ENCODE peak calls at places on chromosomes 13 and 19, in eight cellular contexts. W is tibial nerve, T is fibroblast of pulmonary artery, L is heart right ventricle, U is cardiac fibroblast, J is choroid plexus epithelial cell, R is IMR-90, G is Karpas-422. Y is an unnamed sample.

GRCh38 chr13:105972811-105973590 is 562.5 kb downstream of the EFNB2 start:
- DNase-seq in R (no peak), W (no peak), U (no peak), T (peak), L (no peak), J (no peak), G (no peak), Y (peak)

GRCh38 chr13:99542788-99543406 is 41.6 kb downstream of the TM9SF2 start:
- DNase-seq in J (no peak), W (no peak), L (no peak), U (no peak), T (no peak), G (peak), R (no peak), Y (no peak)

GRCh38 chr13:61727714-61728275 is 312.1 kb upstream of the PCDH20 start:
- DNase-seq in J (peak), U (peak), T (peak), W (no peak), L (no peak), G (no peak), R (no peak), Y (no peak)

GRCh38 chr19:14315433-14315832 is 65.8 kb upstream of the ADGRE5 start:
- DNase-seq in J (peak), W (no peak), R (no peak), G (no peak), U (no peak), L (no peak), T (no peak), Y (no peak)

GRCh38 chr13:98478134-98479129 is 98.5 kb downstream of the STK24 start:
- DNase-seq in U (peak), J (peak), R (peak), G (no peak), W (no peak), L (no peak), T (no peak), Y (no peak)

GRCh38 chr19:16536130-16536529 is 6.1 kb downstream of the CHERP start:
- DNase-seq in U (no peak), R (no peak), J (no peak), W (no peak), G (no peak), T (no peak), L (no peak), Y (peak)

GRCh38 chr13:65606622-65607021 is 1623.5 kb downstream of the PCDH9 start:
- DNase-seq in G (no peak), T (peak), R (peak), U (peak), L (no peak), J (peak), W (no peak), Y (no peak)

GRCh38 chr19:15154002-15154612 is 46.7 kb downstream of the NOTCH3 start:
- DNase-seq in J (peak), T (peak), R (peak), W (no peak), U (peak), G (peak), L (no peak), Y (no peak)

GRCh38 chr13:49935171-49936084 is 712 bp downstream of the SPRYD7 start:
- DNase-seq in J (peak), T (peak), L (peak), U (peak), R (peak), W (no peak), G (peak), Y (peak)

GRCh38 chr13:19665427-19665859 is 32.0 kb downstream of the MPHOSPH8 start:
- DNase-seq in G (no peak), J (no peak), U (no peak), T (no peak), R (no peak), L (no peak), W (no peak), Y (no peak)

GRCh38 chr13:100063906-100064305 is 25.0 kb upstream of the PCCA start:
- DNase-seq in T (no peak), W (no peak), L (no peak), G (no peak), U (no peak), J (no peak), R (no peak), Y (no peak)

GRCh38 chr13:71867101-71867814 is at the start of gene DACH1:
- DNase-seq in U (peak), R (peak), W (no peak), L (peak), J (peak), G (no peak), T (peak), Y (peak)

GRCh38 chr19:14404322-14404721 is 14.8 kb downstream of the DDX39A start:
- DNase-seq in R (no peak), W (no peak), G (no peak), T (no peak), J (no peak), L (no peak), U (no peak), Y (no peak)

GRCh38 chr19:52415711-52416110 is 13.2 kb upstream of the ZNF534 start:
- DNase-seq in J (no peak), U (no peak), L (no peak), W (no peak), G (no peak), T (no peak), R (no peak), Y (no peak)

GRCh38 chr13:113923376-113924063 is 50.4 kb downstream of the C13orf46 start:
- DNase-seq in R (no peak), W (peak), U (no peak), J (no peak), L (no peak), T (no peak), G (no peak), Y (no peak)

GRCh38 chr13:33251131-33251629 is 34.4 kb downstream of the STARD13 start:
- DNase-seq in U (peak), T (peak), J (peak), W (no peak), L (peak), R (peak), G (peak), Y (no peak)

GRCh38 chr13:43473437-43473836 is 313.3 kb downstream of the ENOX1 start:
- DNase-seq in U (peak), R (no peak), T (peak), G (no peak), W (no peak), J (no peak), L (peak), Y (no peak)

GRCh38 chr19:4534836-4535658 is at the start of gene PLIN5:
- DNase-seq in J (peak), W (no peak), R (peak), T (peak), G (peak), U (peak), L (peak), Y (peak)

GRCh38 chr19:8445488-8446001 is 770 bp downstream of the HNRNPM start:
- DNase-seq in T (peak), U (peak), L (peak), R (no peak), J (peak), G (peak), W (no peak), Y (peak)

GRCh38 chr13:51125495-51126226 is 14.6 kb upstream of the C13orf42 start:
- DNase-seq in G (peak), T (peak), J (peak), W (no peak), R (peak), U (peak), L (peak), Y (no peak)

GRCh38 chr13:99698010-99698815 is 196.9 kb downstream of the TM9SF2 start:
- DNase-seq in U (no peak), W (no peak), R (no peak), G (peak), J (no peak), T (no peak), L (no peak), Y (no peak)

GRCh38 chr13:100659578-100659977 is 15.0 kb downstream of the TMTC4 start:
- DNase-seq in J (no peak), T (no peak), R (no peak), L (no peak), U (no peak), G (no peak), W (no peak), Y (no peak)

GRCh38 chr19:7595466-7596133 is at the start of gene CAMSAP3:
- DNase-seq in G (peak), T (no peak), L (no peak), J (no peak), R (no peak), U (no peak), W (no peak), Y (no peak)

GRCh38 chr13:99133230-99133629 is 67.4 kb upstream of the UBAC2 start:
- DNase-seq in L (no peak), W (no peak), U (no peak), J (no peak), R (no peak), T (no peak), G (no peak), Y (no peak)

GRCh38 chr13:36088463-36088862 is 42.7 kb downstream of the DCLK1 start:
- DNase-seq in L (no peak), U (no peak), R (no peak), T (no peak), G (no peak), W (no peak), J (no peak), Y (no peak)

GRCh38 chr19:46201413-46202310 is 27.9 kb upstream of the IGFL1 start:
- DNase-seq in T (no peak), G (no peak), R (no peak), W (no peak), L (no peak), U (no peak), J (no peak), Y (no peak)

GRCh38 chr13:44622259-44622658 is 46.1 kb upstream of the TSC22D1 start:
- DNase-seq in L (no peak), W (no peak), T (peak), G (no peak), J (peak), U (peak), R (no peak), Y (no peak)

GRCh38 chr13:87684850-87685735 is 13.9 kb downstream of the SLITRK5 start:
- DNase-seq in J (peak), R (no peak), U (peak), G (no peak), T (no peak), W (no peak), L (no peak), Y (no peak)

GRCh38 chr13:38303816-38304215 is 45.8 kb upstream of the UFM1 start:
- DNase-seq in J (no peak), L (no peak), T (no peak), R (no peak), U (no peak), G (no peak), W (no peak), Y (no peak)

DNA sequence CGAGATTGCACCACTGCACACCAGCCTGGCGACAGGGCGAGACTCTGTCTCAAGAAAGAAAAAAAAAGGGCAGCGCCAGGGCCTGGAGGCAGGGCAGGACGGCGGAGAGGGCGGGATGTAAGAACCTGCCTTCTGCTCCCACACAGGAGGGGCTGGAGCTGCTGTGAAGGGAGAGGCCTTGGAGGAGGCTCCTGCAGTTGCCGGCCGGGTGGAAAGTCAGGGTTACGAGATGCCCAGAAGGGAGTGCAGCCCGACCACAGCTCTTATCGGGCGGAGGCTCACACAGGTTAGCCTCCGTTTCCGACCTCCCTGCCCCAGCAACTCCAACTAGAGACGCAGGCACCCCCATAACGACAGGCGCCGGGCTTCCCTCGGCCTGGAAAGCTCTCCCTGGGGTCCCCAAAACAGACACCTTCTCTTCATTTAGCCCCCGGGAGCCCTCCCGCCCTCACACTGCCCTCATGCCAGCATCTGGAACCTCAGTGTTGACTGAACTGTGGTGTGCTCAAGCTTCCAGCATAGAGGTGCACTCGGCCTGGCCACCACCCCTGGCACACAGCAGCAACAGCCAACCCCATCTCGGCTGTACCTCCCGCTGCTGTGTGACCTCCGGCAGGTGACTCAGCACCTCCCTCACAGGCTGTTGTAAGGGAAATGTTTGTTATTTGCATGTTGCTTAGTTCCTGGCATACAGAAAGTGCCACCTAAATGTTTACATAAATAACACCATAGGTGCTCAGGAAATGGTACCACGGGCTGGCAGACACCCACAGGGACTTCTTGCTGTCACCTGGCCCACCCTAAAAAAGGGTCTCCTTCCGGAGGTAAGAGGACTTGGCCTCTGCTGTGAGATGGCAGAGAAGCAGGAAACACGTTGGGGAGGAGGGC is 1.3 kb downstream of the PLPP2 start:
- DNase-seq in R (peak), T (peak), L (no peak), U (peak), G (no peak), W (no peak), J (peak), Y (peak)
- H3K4me3 ChIP-seq in R (no peak), T (peak), L (peak), U (no peak), G (no peak), W (no peak), J (peak), Y (peak)

DNA sequence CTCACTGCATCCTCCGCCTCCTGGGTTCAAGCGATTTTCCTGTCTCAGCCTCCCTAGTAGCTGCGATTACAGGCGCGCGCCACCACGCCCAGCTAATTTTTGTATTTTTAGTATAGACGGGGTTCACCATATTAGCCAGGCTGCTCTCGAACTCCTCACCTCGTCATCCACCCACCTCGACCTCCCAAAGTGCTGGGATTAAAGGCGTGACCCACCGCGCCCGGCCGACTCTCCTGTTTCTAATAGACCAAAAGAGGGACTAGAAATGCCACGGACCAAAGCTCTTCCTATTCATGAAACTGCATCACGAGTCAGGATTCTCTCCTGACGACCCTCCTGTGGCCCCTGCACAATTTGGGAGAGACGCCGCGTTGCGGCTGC is 563 bp downstream of the ZNF43 start:
- DNase-seq in L (peak), W (no peak), R (no peak), J (no peak), G (no peak), U (no peak), T (no peak), Y (peak)
- H3K4me3 ChIP-seq in L (peak), W (peak), R (peak), J (peak), G (peak), U (peak), T (peak), Y (peak)

GRCh38 chr19:48966541-48967345 is 1.6 kb downstream of the FTL start:
- DNase-seq in U (peak), G (peak), T (peak), L (no peak), J (peak), W (no peak), R (no peak), Y (no peak)
- H3K4me3 ChIP-seq in U (peak), G (peak), T (peak), L (peak), J (peak), W (peak), R (peak), Y (peak)

GRCh38 chr19:40567040-40567749 is 9.5 kb upstream of the SHKBP1 start:
- DNase-seq in R (no peak), U (peak), L (no peak), T (no peak), W (no peak), J (no peak), G (no peak), Y (peak)

GRCh38 chr19:40570313-40571004 is 6.2 kb upstream of the SHKBP1 start:
- DNase-seq in W (peak), L (peak), T (peak), G (peak), R (peak), J (peak), U (peak), Y (peak)

GRCh38 chr19:40565910-40566495 is 10.7 kb upstream of the SHKBP1 start:
- DNase-seq in U (no peak), L (no peak), R (no peak), T (no peak), G (no peak), W (no peak), J (no peak), Y (no peak)

GRCh38 chr19:40565355-40565754 is 11.3 kb upstream of the SHKBP1 start:
- DNase-seq in R (no peak), G (no peak), W (no peak), U (no peak), T (no peak), J (no peak), L (no peak), Y (peak)

DNA sequence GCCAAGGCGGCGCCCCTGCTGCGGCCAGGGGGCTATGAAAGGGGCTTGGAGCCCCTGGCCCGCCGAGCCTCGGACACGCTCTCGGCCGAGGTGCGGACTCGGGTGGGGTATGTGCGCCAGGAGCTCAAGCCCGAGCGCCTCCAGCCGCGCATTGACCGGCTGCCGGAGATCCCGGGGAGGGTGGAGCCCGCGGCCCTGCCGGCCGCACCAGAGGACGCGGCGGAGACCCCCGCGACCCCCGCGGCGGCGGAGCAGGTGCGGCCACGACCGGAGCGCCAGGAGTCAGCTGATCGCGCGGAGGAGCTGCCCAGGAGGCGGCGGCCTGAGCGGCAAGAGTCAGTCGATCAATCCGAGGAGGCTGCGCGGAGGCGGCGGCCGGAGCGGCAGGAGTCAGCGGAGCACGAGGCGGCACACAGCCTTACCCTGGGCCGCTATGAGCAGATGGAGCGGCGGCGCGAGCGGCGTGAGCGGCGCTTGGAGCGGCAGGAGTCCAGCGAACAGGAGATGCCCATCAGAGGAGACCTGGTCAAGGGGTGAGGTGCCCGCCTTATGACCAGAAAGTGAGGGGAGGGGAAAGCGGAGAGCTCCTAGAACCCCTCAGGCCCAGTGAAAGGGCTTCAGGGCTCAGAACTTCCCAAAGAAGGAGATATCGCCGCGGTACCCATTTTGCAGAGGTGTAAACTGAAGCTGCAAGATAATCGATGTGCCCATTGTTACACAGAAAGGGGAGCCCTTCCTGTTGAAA is 8.8 kb upstream of the SHKBP1 start:
- DNase-seq in W (no peak), J (no peak), U (no peak), T (no peak), R (no peak), L (no peak), G (no peak), Y (peak)
- H3K4me3 ChIP-seq in W (peak), J (peak), U (peak), T (peak), R (peak), L (peak), G (no peak), Y (no peak)

DNA sequence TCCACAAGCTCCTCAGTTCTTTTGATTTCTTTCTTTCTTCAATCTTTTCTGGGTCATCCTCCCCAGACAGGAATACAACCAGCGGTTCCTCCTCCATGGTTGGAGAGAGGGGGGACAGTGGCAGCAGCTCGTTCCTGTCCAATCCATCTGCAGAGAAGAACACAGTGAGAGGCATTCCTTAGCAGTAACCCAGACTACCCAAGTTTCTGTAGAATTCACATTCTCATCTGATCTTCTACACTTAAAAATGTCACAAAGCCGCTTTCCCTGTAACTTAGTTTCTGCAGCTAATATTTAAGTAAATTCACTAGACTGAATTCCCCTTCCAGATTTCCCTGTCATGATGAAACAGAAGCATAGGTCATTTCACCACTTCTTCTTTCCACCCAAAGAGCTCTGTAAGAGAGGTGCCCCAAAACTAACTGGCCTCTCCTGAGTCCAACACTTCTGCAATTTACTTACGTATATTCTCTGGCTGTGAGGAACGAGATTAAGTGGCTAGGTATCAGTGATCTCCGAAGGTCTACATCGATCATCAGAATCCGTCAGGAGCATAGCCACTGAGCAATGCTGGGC is 171.9 kb downstream of the TBC1D4 start:
- DNase-seq in W (no peak), T (no peak), J (no peak), R (no peak), L (no peak), U (no peak), G (no peak), Y (no peak)
- H3K4me3 ChIP-seq in W (no peak), T (no peak), J (no peak), R (no peak), L (no peak), U (no peak), G (no peak), Y (no peak)

DNA sequence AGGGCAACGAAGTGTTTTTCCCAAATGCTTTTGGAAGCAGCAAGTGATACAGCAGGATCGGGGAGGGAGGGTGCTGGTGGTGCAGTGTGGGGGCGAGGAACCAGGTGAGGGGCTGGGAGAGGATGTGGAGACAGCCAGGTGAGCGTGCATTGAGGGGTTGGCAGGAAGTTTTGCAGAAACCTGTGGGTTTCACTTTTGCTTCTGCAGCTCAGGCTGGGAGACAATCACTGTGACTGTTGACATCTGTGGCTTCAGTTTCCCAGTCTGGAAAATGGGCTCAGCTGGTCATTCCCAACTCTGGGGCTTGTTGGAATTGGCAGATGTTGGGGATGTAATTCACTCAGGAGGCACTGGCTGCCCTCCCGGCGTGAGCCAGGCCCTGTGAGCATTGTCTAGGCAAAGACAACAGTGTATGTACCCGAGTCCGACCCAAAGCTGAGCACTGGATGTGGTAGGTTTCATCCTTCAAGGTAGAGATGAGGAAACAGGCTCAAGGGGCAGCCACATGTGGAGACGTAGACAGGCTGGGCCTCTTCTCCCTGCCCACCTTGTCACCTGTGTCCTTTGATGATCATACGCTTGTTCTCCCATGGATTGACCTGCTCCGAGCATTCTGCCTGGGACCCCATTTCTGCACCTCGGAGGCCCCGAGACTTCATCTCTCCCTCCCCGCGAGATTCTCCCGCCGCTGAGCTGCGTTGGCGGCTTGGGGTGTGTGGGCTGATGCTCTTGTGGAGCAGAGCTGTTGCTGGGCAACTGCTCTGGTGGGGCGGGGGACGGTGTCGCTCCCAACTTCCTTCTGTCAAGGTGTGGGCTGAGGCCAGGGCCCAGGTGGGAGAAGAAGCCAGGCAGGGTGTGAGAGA is 21.9 kb downstream of the MAST3 start:
- DNase-seq in L (no peak), J (no peak), U (no peak), T (no peak), R (no peak), W (no peak), G (peak), Y (no peak)
- H3K4me3 ChIP-seq in L (no peak), J (no peak), U (no peak), T (no peak), R (no peak), W (no peak), G (peak), Y (peak)

Y was measured in left lung.